ENCODE peak calls at places on chromosomes 16 and 17, in six cellular contexts. One of them, this sample, is unnamed.
A peak's percentile ranks its signal among the peaks of the same experiment; 100 is the strongest.

GRCh38 chr16:67881557-67882220 is 3.0 kb upstream of the NRN1L start:
- DNase-seq in RWPE1: no peak
- DNase-seq in NCI-H2171 treated with DMSO at 0.1 percent for 48 hours: peak; percentile 6
- DNase-seq in NCI-H748 treated with DMSO at 0.1 percent for 48 hours: no peak
- DNase-seq in cerebellar nuclear complex: no peak
- DNase-seq in astrocyte of the spinal cord: no peak
- DNase-seq in this sample: no peak

GRCh38 chr17:57597101-57597500 is 148.0 kb downstream of the CCDC182 start:
- DNase-seq in cerebellar nuclear complex: no peak
- DNase-seq in astrocyte of the spinal cord: no peak
- DNase-seq in NCI-H2171 treated with DMSO at 0.1 percent for 48 hours: no peak
- DNase-seq in RWPE1: no peak
- DNase-seq in NCI-H748 treated with DMSO at 0.1 percent for 48 hours: no peak
- DNase-seq in this sample: no peak

GRCh38 chr17:68456529-68457167 is 648 bp downstream of the WIPI1 start:
- DNase-seq in cerebellar nuclear complex: no peak
- DNase-seq in NCI-H748 treated with DMSO at 0.1 percent for 48 hours: peak; percentile 55
- DNase-seq in RWPE1: peak; percentile 64
- DNase-seq in astrocyte of the spinal cord: peak; percentile 89
- DNase-seq in NCI-H2171 treated with DMSO at 0.1 percent for 48 hours: no peak
- DNase-seq in this sample: peak; percentile 89

GRCh38 chr16:15618392-15618791 is 24.6 kb downstream of the MARF1 start:
- DNase-seq in NCI-H748 treated with DMSO at 0.1 percent for 48 hours: no peak
- DNase-seq in NCI-H2171 treated with DMSO at 0.1 percent for 48 hours: no peak
- DNase-seq in astrocyte of the spinal cord: peak; percentile 35
- DNase-seq in RWPE1: no peak
- DNase-seq in cerebellar nuclear complex: no peak
- DNase-seq in this sample: no peak

GRCh38 chr17:2412561-2413021 is 11.7 kb upstream of the MNT start:
- DNase-seq in RWPE1: no peak
- DNase-seq in NCI-H2171 treated with DMSO at 0.1 percent for 48 hours: peak; percentile 82
- DNase-seq in cerebellar nuclear complex: no peak
- DNase-seq in NCI-H748 treated with DMSO at 0.1 percent for 48 hours: no peak
- DNase-seq in astrocyte of the spinal cord: peak; percentile 54
- DNase-seq in this sample: no peak

GRCh38 chr16:30887927-30888326 is 6.0 kb downstream of the BCL7C start:
- DNase-seq in cerebellar nuclear complex: no peak
- DNase-seq in NCI-H2171 treated with DMSO at 0.1 percent for 48 hours: no peak
- DNase-seq in RWPE1: no peak
- DNase-seq in NCI-H748 treated with DMSO at 0.1 percent for 48 hours: no peak
- DNase-seq in astrocyte of the spinal cord: no peak
- DNase-seq in this sample: no peak

GRCh38 chr17:78538033-78538776 is 39.0 kb downstream of the DNAH17 start:
- DNase-seq in astrocyte of the spinal cord: no peak
- DNase-seq in NCI-H748 treated with DMSO at 0.1 percent for 48 hours: no peak
- DNase-seq in cerebellar nuclear complex: no peak
- DNase-seq in NCI-H2171 treated with DMSO at 0.1 percent for 48 hours: no peak
- DNase-seq in RWPE1: no peak
- DNase-seq in this sample: no peak

GRCh38 chr17:81566461-81567126 is 14.4 kb upstream of the FAAP100 start:
- DNase-seq in NCI-H748 treated with DMSO at 0.1 percent for 48 hours: no peak
- DNase-seq in astrocyte of the spinal cord: peak; percentile 98
- DNase-seq in RWPE1: peak; percentile 81
- DNase-seq in cerebellar nuclear complex: no peak
- DNase-seq in NCI-H2171 treated with DMSO at 0.1 percent for 48 hours: peak; percentile 91
- DNase-seq in this sample: peak; percentile 96

GRCh38 chr16:53840472-53840871 is 136.5 kb downstream of the FTO start:
- DNase-seq in NCI-H2171 treated with DMSO at 0.1 percent for 48 hours: no peak
- DNase-seq in cerebellar nuclear complex: no peak
- DNase-seq in NCI-H748 treated with DMSO at 0.1 percent for 48 hours: no peak
- DNase-seq in astrocyte of the spinal cord: no peak
- DNase-seq in RWPE1: no peak
- DNase-seq in this sample: no peak